ENCODE peak calls at places on chromosomes 6 and 20, in six cellular contexts. One of them, this sample, is unnamed.

GRCh38 chr20:62899633-62900051 is 26.7 kb downstream of the DIDO1 start:
- DNase-seq in brain pericyte: no peak
- DNase-seq in colonic mucosa: no peak
- DNase-seq in COR-L47: no peak
- DNase-seq in HCT116: no peak
- DNase-seq in aorta: no peak
- DNase-seq in this sample: no peak

GRCh38 chr20:35006531-35006971 is 50.9 kb downstream of the MYH7B start:
- DNase-seq in brain pericyte: no peak
- DNase-seq in aorta: peak
- DNase-seq in COR-L47: no peak
- DNase-seq in colonic mucosa: no peak
- DNase-seq in HCT116: no peak
- DNase-seq in this sample: peak

GRCh38 chr20:50913976-50914375 is 17.3 kb downstream of the ADNP start:
- DNase-seq in aorta: no peak
- DNase-seq in colonic mucosa: no peak
- DNase-seq in HCT116: no peak
- DNase-seq in COR-L47: no peak
- DNase-seq in brain pericyte: no peak
- DNase-seq in this sample: no peak

GRCh38 chr6:117448732-117449131 is 23.0 kb upstream of the ROS1 start:
- DNase-seq in brain pericyte: no peak
- DNase-seq in HCT116: no peak
- DNase-seq in colonic mucosa: no peak
- DNase-seq in COR-L47: no peak
- DNase-seq in aorta: no peak
- DNase-seq in this sample: no peak

GRCh38 chr6:5706094-5707033 is 300.4 kb downstream of the NRN1 start:
- DNase-seq in HCT116: no peak
- DNase-seq in aorta: no peak
- DNase-seq in brain pericyte: no peak
- DNase-seq in colonic mucosa: peak
- DNase-seq in COR-L47: no peak
- DNase-seq in this sample: no peak

GRCh38 chr6:33744895-33745546 is 1.7 kb downstream of the IP6K3 start:
- DNase-seq in HCT116: no peak
- DNase-seq in COR-L47: no peak
- DNase-seq in brain pericyte: no peak
- DNase-seq in aorta: no peak
- DNase-seq in colonic mucosa: peak
- DNase-seq in this sample: no peak

GRCh38 chr20:37524859-37525708 is 2.6 kb downstream of the BLCAP start:
- DNase-seq in brain pericyte: no peak
- DNase-seq in COR-L47: no peak
- DNase-seq in HCT116: no peak
- DNase-seq in colonic mucosa: no peak
- DNase-seq in aorta: no peak
- DNase-seq in this sample: no peak

GRCh38 chr6:132972971-132973370 is 158.6 kb downstream of the RPS12 start:
- DNase-seq in HCT116: no peak
- DNase-seq in brain pericyte: no peak
- DNase-seq in COR-L47: no peak
- DNase-seq in colonic mucosa: no peak
- DNase-seq in aorta: no peak
- DNase-seq in this sample: no peak

GRCh38 chr20:25046181-25046641 is 11.7 kb downstream of the ACSS1 start:
- DNase-seq in COR-L47: no peak
- DNase-seq in colonic mucosa: no peak
- DNase-seq in HCT116: no peak
- DNase-seq in brain pericyte: no peak
- DNase-seq in aorta: peak
- DNase-seq in this sample: peak

GRCh38 chr20:2089447-2089846 is 12.2 kb upstream of the STK35 start:
- DNase-seq in colonic mucosa: no peak
- DNase-seq in brain pericyte: no peak
- DNase-seq in aorta: no peak
- DNase-seq in COR-L47: no peak
- DNase-seq in HCT116: no peak
- DNase-seq in this sample: no peak

GRCh38 chr6:144286503-144287393 is 1.6 kb downstream of the UTRN start:
- DNase-seq in COR-L47: no peak
- DNase-seq in colonic mucosa: peak
- DNase-seq in aorta: peak
- DNase-seq in HCT116: no peak
- DNase-seq in brain pericyte: no peak
- DNase-seq in this sample: no peak

GRCh38 chr20:25073544-25073943 is 8.4 kb downstream of the VSX1 start:
- DNase-seq in HCT116: no peak
- DNase-seq in brain pericyte: no peak
- DNase-seq in COR-L47: no peak
- DNase-seq in aorta: no peak
- DNase-seq in colonic mucosa: peak
- DNase-seq in this sample: no peak

GRCh38 chr20:9417665-9418064 is 96.7 kb upstream of the LAMP5 start:
- DNase-seq in COR-L47: no peak
- DNase-seq in aorta: no peak
- DNase-seq in HCT116: no peak
- DNase-seq in brain pericyte: no peak
- DNase-seq in colonic mucosa: no peak
- DNase-seq in this sample: no peak

GRCh38 chr6:134950482-134950881 is 581 bp upstream of the ALDH8A1 start:
- DNase-seq in brain pericyte: no peak
- DNase-seq in colonic mucosa: no peak
- DNase-seq in aorta: no peak
- DNase-seq in HCT116: no peak
- DNase-seq in COR-L47: no peak
- DNase-seq in this sample: no peak

GRCh38 chr20:51480507-51481270 is 61.8 kb downstream of the NFATC2 start:
- DNase-seq in HCT116: no peak
- DNase-seq in colonic mucosa: no peak
- DNase-seq in aorta: no peak
- DNase-seq in brain pericyte: no peak
- DNase-seq in COR-L47: no peak
- DNase-seq in this sample: no peak

GRCh38 chr6:94130458-94130857 is 711.1 kb upstream of the EPHA7 start:
- DNase-seq in aorta: no peak
- DNase-seq in brain pericyte: peak
- DNase-seq in COR-L47: no peak
- DNase-seq in HCT116: no peak
- DNase-seq in colonic mucosa: no peak
- DNase-seq in this sample: no peak

GRCh38 chr6:52416629-52417151 is 3.5 kb upstream of the EFHC1 start:
- DNase-seq in brain pericyte: no peak
- DNase-seq in colonic mucosa: peak
- DNase-seq in COR-L47: peak
- DNase-seq in aorta: no peak
- DNase-seq in HCT116: peak
- DNase-seq in this sample: no peak

GRCh38 chr20:50438986-50439407 is 71.2 kb upstream of the PTPN1 start:
- DNase-seq in COR-L47: no peak
- DNase-seq in HCT116: peak
- DNase-seq in aorta: no peak
- DNase-seq in colonic mucosa: no peak
- DNase-seq in brain pericyte: no peak
- DNase-seq in this sample: no peak

GRCh38 chr6:89311853-89312531 is 3.1 kb downstream of the GABRR2 start:
- DNase-seq in colonic mucosa: peak
- DNase-seq in HCT116: no peak
- DNase-seq in aorta: peak
- DNase-seq in brain pericyte: peak
- DNase-seq in COR-L47: peak
- DNase-seq in this sample: no peak

GRCh38 chr6:169384291-169384690 is 130.6 kb upstream of the THBS2 start:
- DNase-seq in aorta: no peak
- DNase-seq in HCT116: no peak
- DNase-seq in COR-L47: no peak
- DNase-seq in brain pericyte: no peak
- DNase-seq in colonic mucosa: no peak
- DNase-seq in this sample: no peak

GRCh38 chr20:44911264-44911921 is 1.5 kb downstream of the PABPC1L start:
- DNase-seq in colonic mucosa: peak
- DNase-seq in HCT116: peak
- DNase-seq in COR-L47: peak
- DNase-seq in aorta: no peak
- DNase-seq in brain pericyte: no peak
- DNase-seq in this sample: no peak

GRCh38 chr6:88910922-88911778 is 52.3 kb downstream of the RNGTT start:
- DNase-seq in aorta: no peak
- DNase-seq in brain pericyte: no peak
- DNase-seq in COR-L47: no peak
- DNase-seq in HCT116: no peak
- DNase-seq in colonic mucosa: no peak
- DNase-seq in this sample: no peak

GRCh38 chr20:3732327-3733118 is at the start of gene HSPA12B:
- DNase-seq in aorta: peak
- DNase-seq in colonic mucosa: no peak
- DNase-seq in HCT116: no peak
- DNase-seq in COR-L47: no peak
- DNase-seq in brain pericyte: no peak
- DNase-seq in this sample: peak

GRCh38 chr6:53794073-53794719 is 609 bp upstream of the LRRC1 start:
- DNase-seq in colonic mucosa: peak
- DNase-seq in HCT116: peak
- DNase-seq in aorta: peak
- DNase-seq in brain pericyte: peak
- DNase-seq in COR-L47: peak
- DNase-seq in this sample: peak

GRCh38 chr6:3061501-3061941 is 6.8 kb upstream of the RIPK1 start:
- DNase-seq in COR-L47: no peak
- DNase-seq in aorta: no peak
- DNase-seq in brain pericyte: no peak
- DNase-seq in HCT116: no peak
- DNase-seq in colonic mucosa: peak
- DNase-seq in this sample: no peak

GRCh38 chr6:163263196-163263595 is 151.3 kb upstream of the QKI start:
- DNase-seq in colonic mucosa: no peak
- DNase-seq in HCT116: no peak
- DNase-seq in aorta: no peak
- DNase-seq in COR-L47: no peak
- DNase-seq in brain pericyte: no peak
- DNase-seq in this sample: no peak

GRCh38 chr6:10166031-10166430 is 248.8 kb downstream of the TFAP2A start:
- DNase-seq in colonic mucosa: no peak
- DNase-seq in aorta: no peak
- DNase-seq in COR-L47: no peak
- DNase-seq in HCT116: no peak
- DNase-seq in brain pericyte: no peak
- DNase-seq in this sample: no peak

GRCh38 chr6:82298012-82298411 is 50.5 kb upstream of the IBTK start:
- DNase-seq in COR-L47: no peak
- DNase-seq in HCT116: peak
- DNase-seq in brain pericyte: no peak
- DNase-seq in colonic mucosa: no peak
- DNase-seq in aorta: no peak
- DNase-seq in this sample: no peak

GRCh38 chr20:61251529-61252393 is at the start of gene CDH4:
- DNase-seq in COR-L47: no peak
- DNase-seq in HCT116: no peak
- DNase-seq in brain pericyte: no peak
- DNase-seq in colonic mucosa: no peak
- DNase-seq in aorta: no peak
- DNase-seq in this sample: no peak

GRCh38 chr6:31586013-31586412 is at the start of gene LST1:
- DNase-seq in COR-L47: no peak
- DNase-seq in HCT116: no peak
- DNase-seq in brain pericyte: no peak
- DNase-seq in aorta: no peak
- DNase-seq in colonic mucosa: no peak
- DNase-seq in this sample: no peak

GRCh38 chr6:323730-324088 is 31.4 kb downstream of the DUSP22 start:
- DNase-seq in aorta: no peak
- DNase-seq in colonic mucosa: no peak
- DNase-seq in HCT116: no peak
- DNase-seq in COR-L47: no peak
- DNase-seq in brain pericyte: no peak
- DNase-seq in this sample: no peak

GRCh38 chr6:157896931-157897330 is 73.9 kb downstream of the SNX9 start:
- DNase-seq in COR-L47: no peak
- DNase-seq in HCT116: no peak
- DNase-seq in aorta: no peak
- DNase-seq in brain pericyte: no peak
- DNase-seq in colonic mucosa: no peak
- DNase-seq in this sample: no peak

GRCh38 chr6:37020426-37021211 is 15.2 kb downstream of the FGD2 start:
- DNase-seq in HCT116: no peak
- DNase-seq in COR-L47: no peak
- DNase-seq in brain pericyte: no peak
- DNase-seq in colonic mucosa: peak
- DNase-seq in aorta: no peak
- DNase-seq in this sample: no peak

GRCh38 chr6:106444777-106445507 is 84.4 kb downstream of the CRYBG1 start:
- DNase-seq in COR-L47: peak
- DNase-seq in HCT116: peak
- DNase-seq in brain pericyte: no peak
- DNase-seq in aorta: no peak
- DNase-seq in colonic mucosa: peak
- DNase-seq in this sample: no peak

GRCh38 chr6:150528648-150529285 is 70.9 kb upstream of the PLEKHG1 start:
- DNase-seq in COR-L47: no peak
- DNase-seq in aorta: peak
- DNase-seq in colonic mucosa: peak
- DNase-seq in HCT116: no peak
- DNase-seq in brain pericyte: no peak
- DNase-seq in this sample: no peak

GRCh38 chr6:95589067-95589466 is 11.7 kb downstream of the MANEA start:
- DNase-seq in colonic mucosa: no peak
- DNase-seq in COR-L47: no peak
- DNase-seq in brain pericyte: no peak
- DNase-seq in aorta: no peak
- DNase-seq in HCT116: no peak
- DNase-seq in this sample: no peak